ENCODE peak calls at places on chromosomes 7 and 10, in four cellular contexts. One of them, this sample, is unnamed.

GRCh38 chr7:155999631-156000489 is 187.6 kb upstream of the SHH start:
- DNase-seq in mammary epithelial cell: no peak
- DNase-seq in OCI-LY7: no peak
- DNase-seq in heart right ventricle: no peak
- DNase-seq in this sample: no peak

GRCh38 chr7:35257251-35258124 is 3.6 kb upstream of the TBX20 start:
- DNase-seq in mammary epithelial cell: no peak
- DNase-seq in OCI-LY7: no peak
- DNase-seq in heart right ventricle: peak; percentile 59
- DNase-seq in this sample: no peak

GRCh38 chr7:101179780-101180755 is at the start of gene NAT16:
- DNase-seq in mammary epithelial cell: no peak
- DNase-seq in OCI-LY7: no peak
- DNase-seq in heart right ventricle: no peak
- DNase-seq in this sample: no peak

GRCh38 chr10:24483701-24484100 is 240.0 kb downstream of the ARHGAP21 start:
- DNase-seq in mammary epithelial cell: peak; percentile 99
- DNase-seq in OCI-LY7: no peak
- DNase-seq in heart right ventricle: no peak
- DNase-seq in this sample: peak; percentile 97

GRCh38 chr10:30639946-30640786 is 10.6 kb upstream of the LYZL2 start:
- DNase-seq in mammary epithelial cell: peak; percentile 32
- DNase-seq in OCI-LY7: peak; percentile 59
- DNase-seq in heart right ventricle: no peak
- DNase-seq in this sample: peak; percentile 30

GRCh38 chr10:9709849-9710248 is 1307.8 kb upstream of the CELF2 start:
- DNase-seq in mammary epithelial cell: no peak
- DNase-seq in OCI-LY7: no peak
- DNase-seq in heart right ventricle: no peak
- DNase-seq in this sample: peak; percentile 30

GRCh38 chr7:141074162-141074989 is 512 bp downstream of the TMEM178B start:
- DNase-seq in mammary epithelial cell: no peak
- DNase-seq in OCI-LY7: no peak
- DNase-seq in heart right ventricle: peak; percentile 15
- DNase-seq in this sample: no peak

GRCh38 chr10:14687340-14687739 is 87.4 kb downstream of the FAM107B start:
- DNase-seq in mammary epithelial cell: no peak
- DNase-seq in OCI-LY7: no peak
- DNase-seq in heart right ventricle: no peak
- DNase-seq in this sample: no peak

GRCh38 chr10:17074548-17074860 is 55.1 kb downstream of the CUBN start:
- DNase-seq in mammary epithelial cell: peak; percentile 76
- DNase-seq in OCI-LY7: no peak
- DNase-seq in heart right ventricle: no peak
- DNase-seq in this sample: peak; percentile 17

GRCh38 chr7:10429031-10429430 is 544.6 kb upstream of the PHF14 start:
- DNase-seq in mammary epithelial cell: no peak
- DNase-seq in OCI-LY7: no peak
- DNase-seq in heart right ventricle: no peak
- DNase-seq in this sample: no peak

GRCh38 chr10:11875499-11876281 is 52.5 kb downstream of the PROSER2 start:
- DNase-seq in mammary epithelial cell: peak; percentile 93
- DNase-seq in OCI-LY7: no peak
- DNase-seq in heart right ventricle: peak; percentile 73
- DNase-seq in this sample: peak; percentile 95

GRCh38 chr7:77458786-77459185 is 42.6 kb upstream of the GSAP start:
- DNase-seq in mammary epithelial cell: no peak
- DNase-seq in OCI-LY7: no peak
- DNase-seq in heart right ventricle: no peak
- DNase-seq in this sample: no peak

GRCh38 chr7:93337047-93337446 is 104.9 kb downstream of the VPS50 start:
- DNase-seq in mammary epithelial cell: no peak
- DNase-seq in OCI-LY7: no peak
- DNase-seq in heart right ventricle: no peak
- DNase-seq in this sample: no peak

GRCh38 chr7:67453981-67454380 is 457.3 kb downstream of the TYW1 start:
- DNase-seq in mammary epithelial cell: no peak
- DNase-seq in OCI-LY7: no peak
- DNase-seq in heart right ventricle: no peak
- DNase-seq in this sample: no peak

GRCh38 chr10:43221419-43222293 is 45.2 kb downstream of the RASGEF1A start:
- DNase-seq in mammary epithelial cell: no peak
- DNase-seq in OCI-LY7: no peak
- DNase-seq in heart right ventricle: peak; percentile 8
- DNase-seq in this sample: no peak

GRCh38 chr7:1380211-1380815 is 79.0 kb downstream of the MICALL2 start:
- DNase-seq in mammary epithelial cell: no peak
- DNase-seq in OCI-LY7: no peak
- DNase-seq in heart right ventricle: no peak
- DNase-seq in this sample: no peak

GRCh38 chr10:6171891-6172354 is 30.8 kb upstream of the PFKFB3 start:
- DNase-seq in mammary epithelial cell: no peak
- DNase-seq in OCI-LY7: no peak
- DNase-seq in heart right ventricle: peak; percentile 60
- DNase-seq in this sample: no peak

GRCh38 chr10:128411624-128412023 is 285.4 kb upstream of the MKI67 start:
- DNase-seq in mammary epithelial cell: no peak
- DNase-seq in OCI-LY7: no peak
- DNase-seq in heart right ventricle: no peak
- DNase-seq in this sample: no peak

GRCh38 chr10:125448596-125448995 is 234.4 kb downstream of the TEX36 start:
- DNase-seq in mammary epithelial cell: peak; percentile 5
- DNase-seq in OCI-LY7: peak; percentile 8
- DNase-seq in heart right ventricle: no peak
- DNase-seq in this sample: peak; percentile 17

GRCh38 chr10:19819419-19820033 is 3.3 kb downstream of the PLXDC2 start:
- DNase-seq in mammary epithelial cell: peak; percentile 76
- DNase-seq in OCI-LY7: peak; percentile 33
- DNase-seq in heart right ventricle: no peak
- DNase-seq in this sample: peak; percentile 64

GRCh38 chr10:103475437-103475836 is 3.6 kb downstream of the CALHM3 start:
- DNase-seq in mammary epithelial cell: no peak
- DNase-seq in OCI-LY7: no peak
- DNase-seq in heart right ventricle: no peak
- DNase-seq in this sample: no peak

GRCh38 chr10:103618575-103619423 is 125.3 kb downstream of the NEURL1 start:
- DNase-seq in mammary epithelial cell: no peak
- DNase-seq in OCI-LY7: no peak
- DNase-seq in heart right ventricle: peak; percentile 74
- DNase-seq in this sample: no peak

GRCh38 chr10:71847418-71847817 is 3.6 kb downstream of the PSAP start:
- DNase-seq in mammary epithelial cell: no peak
- DNase-seq in OCI-LY7: no peak
- DNase-seq in heart right ventricle: no peak
- DNase-seq in this sample: no peak

GRCh38 chr10:114265392-114266053 is 26.5 kb downstream of the VWA2 start:
- DNase-seq in mammary epithelial cell: no peak
- DNase-seq in OCI-LY7: no peak
- DNase-seq in heart right ventricle: no peak
- DNase-seq in this sample: no peak

GRCh38 chr10:7408003-7408493 is 2.8 kb downstream of the SFMBT2 start:
- DNase-seq in mammary epithelial cell: no peak
- DNase-seq in OCI-LY7: no peak
- DNase-seq in heart right ventricle: peak; percentile 63
- DNase-seq in this sample: no peak

GRCh38 chr10:43055991-43056567 is 20.8 kb upstream of the RET start:
- DNase-seq in mammary epithelial cell: no peak
- DNase-seq in OCI-LY7: no peak
- DNase-seq in heart right ventricle: no peak
- DNase-seq in this sample: no peak

GRCh38 chr7:8418627-8419245 is 14.7 kb upstream of the NXPH1 start:
- DNase-seq in mammary epithelial cell: peak; percentile 30
- DNase-seq in OCI-LY7: peak; percentile 65
- DNase-seq in heart right ventricle: no peak
- DNase-seq in this sample: peak; percentile 36

GRCh38 chr10:1677307-1677939 is 59.9 kb downstream of the ADARB2 start:
- DNase-seq in mammary epithelial cell: no peak
- DNase-seq in OCI-LY7: peak; percentile 5
- DNase-seq in heart right ventricle: no peak
- DNase-seq in this sample: no peak

GRCh38 chr10:37856881-37857286 is 526 bp downstream of the ZNF248 start:
- DNase-seq in mammary epithelial cell: no peak
- DNase-seq in OCI-LY7: peak; percentile 46
- DNase-seq in heart right ventricle: peak; percentile 18
- DNase-seq in this sample: peak; percentile 18

GRCh38 chr7:22442187-22442886 is 57.7 kb downstream of the STEAP1B start:
- DNase-seq in mammary epithelial cell: no peak
- DNase-seq in OCI-LY7: no peak
- DNase-seq in heart right ventricle: no peak
- DNase-seq in this sample: no peak

GRCh38 chr7:134140889-134141867 is 14.0 kb downstream of the LRGUK start:
- DNase-seq in mammary epithelial cell: peak; percentile 32
- DNase-seq in OCI-LY7: peak; percentile 69
- DNase-seq in heart right ventricle: peak; percentile 64
- DNase-seq in this sample: peak; percentile 53

GRCh38 chr7:37141742-37142141 is 306.9 kb downstream of the ELMO1 start:
- DNase-seq in mammary epithelial cell: no peak
- DNase-seq in OCI-LY7: no peak
- DNase-seq in heart right ventricle: no peak
- DNase-seq in this sample: no peak
- TF ChIP-seq CTCF in mammary epithelial cell: no peak
- TF ChIP-seq CTCF in OCI-LY7: no peak
- TF ChIP-seq CTCF in heart right ventricle: no peak
- TF ChIP-seq CTCF in this sample: peak; percentile 27

GRCh38 chr10:101053516-101053915 is 8.3 kb upstream of the KAZALD1 start:
- DNase-seq in mammary epithelial cell: no peak
- DNase-seq in OCI-LY7: no peak
- DNase-seq in heart right ventricle: no peak
- DNase-seq in this sample: no peak
- H3K27ac ChIP-seq in mammary epithelial cell: no peak overlapping the region
- H3K27ac ChIP-seq in OCI-LY7: no peak overlapping the region
- H3K27ac ChIP-seq in heart right ventricle: no peak overlapping the region
- H3K27ac ChIP-seq in this sample: peak overlapping the region; percentile 89

GRCh38 chr10:124387078-124387874 is 31.4 kb downstream of the OAT start:
- DNase-seq in mammary epithelial cell: no peak
- DNase-seq in OCI-LY7: peak; percentile 14
- DNase-seq in heart right ventricle: no peak
- DNase-seq in this sample: peak; percentile 55
- TF ChIP-seq CTCF in mammary epithelial cell: peak; percentile 25
- TF ChIP-seq CTCF in OCI-LY7: peak; percentile 30
- TF ChIP-seq CTCF in heart right ventricle: no peak
- TF ChIP-seq CTCF in this sample: peak; percentile 26

DNA sequence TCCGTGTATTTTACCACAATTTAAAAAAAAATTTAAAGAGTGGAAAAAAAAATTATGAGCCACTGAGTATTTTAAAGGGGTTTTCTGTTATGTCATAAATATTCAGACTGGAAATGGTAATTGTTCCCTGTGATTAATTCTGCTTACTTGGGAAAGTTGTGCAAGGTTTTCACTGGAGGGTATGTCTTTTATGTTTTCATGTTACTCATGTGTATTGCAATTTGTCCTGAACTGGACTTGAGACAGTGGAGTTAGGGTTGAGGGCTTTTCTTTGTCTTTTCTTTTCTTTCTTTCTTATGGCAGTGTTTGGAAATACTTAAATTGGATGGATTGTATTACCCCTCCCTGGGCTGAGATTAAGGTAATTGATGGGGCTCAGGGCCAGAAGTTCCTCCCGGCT is 257.7 kb downstream of the BAMBI start:
- DNase-seq in mammary epithelial cell: no peak
- DNase-seq in OCI-LY7: no peak
- DNase-seq in heart right ventricle: no peak
- DNase-seq in this sample: no peak
- H3K27ac ChIP-seq in mammary epithelial cell: no peak overlapping the region
- H3K27ac ChIP-seq in OCI-LY7: no peak overlapping the region
- H3K27ac ChIP-seq in heart right ventricle: no peak overlapping the region
- H3K27ac ChIP-seq in this sample: no peak overlapping the region

GRCh38 chr7:154832557-154833138 is 170.3 kb downstream of the PAXIP1 start:
- DNase-seq in mammary epithelial cell: no peak
- DNase-seq in OCI-LY7: peak; percentile 53
- DNase-seq in heart right ventricle: no peak
- DNase-seq in this sample: no peak
- TF ChIP-seq CTCF in mammary epithelial cell: no peak
- TF ChIP-seq CTCF in OCI-LY7: peak; percentile 60
- TF ChIP-seq CTCF in heart right ventricle: no peak
- TF ChIP-seq CTCF in this sample: no peak

DNA sequence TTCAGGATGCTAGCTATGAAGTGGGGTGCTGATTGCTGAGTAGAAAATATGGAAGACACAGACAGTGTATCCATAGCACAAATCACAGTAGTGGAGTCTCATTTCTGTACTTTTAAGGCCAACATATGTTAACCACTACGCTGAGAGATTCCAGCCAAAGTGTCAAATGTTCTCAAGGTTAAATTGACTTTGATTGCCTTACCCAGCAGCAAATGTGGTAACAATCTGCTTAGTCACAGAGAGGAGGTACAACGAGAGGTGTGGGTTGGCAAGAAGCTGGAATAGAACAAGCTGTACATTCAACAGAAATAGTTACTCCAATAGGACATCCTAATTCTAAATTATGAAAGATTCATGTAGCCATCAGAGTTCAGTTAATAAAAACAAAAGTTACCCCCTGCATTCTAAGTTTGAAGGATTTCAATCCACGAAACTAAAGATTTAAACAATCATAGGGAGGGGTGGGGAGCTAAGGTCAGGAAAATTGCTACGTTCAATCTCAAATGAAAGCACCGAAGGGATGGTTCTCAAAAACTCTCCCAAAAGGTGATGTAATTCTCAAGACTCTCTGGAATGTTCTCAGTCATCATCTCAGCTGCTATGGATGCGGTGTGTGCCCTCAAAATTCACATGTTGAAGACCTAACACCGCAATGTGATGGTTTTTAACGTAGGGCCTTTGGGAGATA is 137.0 kb downstream of the ETV1 start:
- DNase-seq in mammary epithelial cell: peak; percentile 54
- DNase-seq in OCI-LY7: no peak
- DNase-seq in heart right ventricle: no peak
- DNase-seq in this sample: no peak
- H3K27ac ChIP-seq in mammary epithelial cell: no peak overlapping the region
- H3K27ac ChIP-seq in OCI-LY7: no peak overlapping the region
- H3K27ac ChIP-seq in heart right ventricle: no peak overlapping the region
- H3K27ac ChIP-seq in this sample: no peak overlapping the region

DNA sequence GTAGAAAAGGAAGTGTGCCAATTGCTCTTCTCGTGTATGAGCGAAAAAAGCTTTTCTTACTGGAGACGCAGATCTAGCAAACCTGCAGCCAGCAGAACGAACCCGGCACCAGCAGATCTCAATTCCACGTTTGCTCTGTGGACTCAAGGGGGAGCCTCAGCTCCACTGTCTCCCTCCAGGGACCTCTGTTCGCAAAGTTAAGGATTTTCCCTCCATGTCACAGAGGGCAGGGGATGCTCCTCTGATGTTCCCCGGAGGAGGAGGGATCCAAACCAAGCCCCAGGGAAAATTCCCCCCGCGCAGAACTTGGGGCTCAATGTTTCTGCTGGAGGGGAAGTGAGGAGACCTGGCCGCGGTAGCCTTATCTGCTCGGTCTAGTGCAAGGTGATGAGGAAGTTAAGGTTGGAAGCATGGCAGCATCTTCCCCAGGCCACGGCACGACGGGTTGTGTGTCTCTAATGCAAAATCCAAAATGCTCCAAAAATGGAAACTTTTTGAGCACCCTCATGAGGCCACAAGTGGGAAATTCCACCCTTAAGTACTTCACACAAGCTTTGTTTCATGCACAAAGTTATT is 9.0 kb downstream of the IQCE start:
- DNase-seq in mammary epithelial cell: no peak
- DNase-seq in OCI-LY7: peak; percentile 40
- DNase-seq in heart right ventricle: no peak
- DNase-seq in this sample: no peak
- TF ChIP-seq CTCF in mammary epithelial cell: peak; percentile 2
- TF ChIP-seq CTCF in OCI-LY7: peak; percentile 71
- TF ChIP-seq CTCF in heart right ventricle: peak; percentile 51
- TF ChIP-seq CTCF in this sample: peak; percentile 30

This sample was measured in RWPE1.